ENCODE peak calls at places on chromosomes 13 and 19, in four cellular contexts. S, U, J and V are unnamed samples.

GRCh38 chr19:33248104-33248503 is 22.5 kb upstream of the SLC7A10 start:
- DNase-seq in J (no peak), U (no peak), S (no peak), V (no peak)

GRCh38 chr13:29948246-29948645 is 97.8 kb upstream of the UBL3 start:
- DNase-seq in J (no peak), S (no peak), U (no peak), V (no peak)

GRCh38 chr13:113437408-113438010 is 15.8 kb downstream of the ADPRHL1 start:
- DNase-seq in S (no peak), J (no peak), U (no peak), V (no peak)

GRCh38 chr13:99766641-99767045 is 204.9 kb downstream of the ZIC5 start:
- DNase-seq in U (peak), J (peak), S (no peak), V (peak)

GRCh38 chr13:106291006-106291405 is 244.5 kb downstream of the EFNB2 start:
- DNase-seq in S (no peak), J (no peak), U (no peak), V (no peak)

GRCh38 chr13:99498304-99499161 is 2.7 kb upstream of the TM9SF2 start:
- DNase-seq in U (peak), J (peak), S (peak), V (peak)

GRCh38 chr19:34925278-34925855 is 1.3 kb upstream of the ZNF30 start:
- DNase-seq in U (no peak), S (peak), J (no peak), V (no peak)

GRCh38 chr13:63731896-63732295 is 2316.2 kb upstream of the PCDH20 start:
- DNase-seq in U (no peak), J (no peak), S (no peak), V (no peak)

GRCh38 chr13:99028890-99029289 is 51.0 kb upstream of the DOCK9 start:
- DNase-seq in S (no peak), U (peak), J (peak), V (peak)

GRCh38 chr13:43020794-43021193 is 2.6 kb upstream of the DNAJC15 start:
- DNase-seq in J (no peak), U (no peak), S (no peak), V (no peak)

GRCh38 chr13:49584771-49585182 is 581 bp downstream of the RCBTB1 start:
- DNase-seq in S (no peak), U (peak), J (peak), V (peak)

GRCh38 chr19:41897181-41897580 is 14.2 kb downstream of the ARHGEF1 start:
- DNase-seq in S (no peak), U (no peak), J (no peak), V (no peak)

GRCh38 chr19:18636969-18637629 is at the start of gene KLHL26:
- DNase-seq in J (no peak), S (no peak), U (no peak), V (no peak)

GRCh38 chr13:48561461-48562224 is 28.8 kb upstream of the RCBTB2 start:
- DNase-seq in J (peak), S (no peak), U (no peak), V (peak)

GRCh38 chr19:13172335-13173128 is 22.3 kb downstream of the IER2 start:
- DNase-seq in J (peak), S (peak), U (no peak), V (no peak)

GRCh38 chr19:41392775-41393174 is 4.4 kb downstream of the EXOSC5 start:
- DNase-seq in U (no peak), J (no peak), S (no peak), V (no peak)

GRCh38 chr13:40973409-40973808 is 45.7 kb downstream of the ELF1 start:
- DNase-seq in J (no peak), S (no peak), U (no peak), V (no peak)
- H3K4me3 ChIP-seq in J (no peak), S (no peak), U (no peak), V (peak)

GRCh38 chr19:2288010-2288742 is 6.2 kb upstream of the PEAK3 start:
- DNase-seq in S (peak), U (no peak), J (no peak), V (no peak)

GRCh38 chr19:2290441-2291184 is 8.6 kb upstream of the PEAK3 start:
- DNase-seq in U (peak), S (peak), J (no peak), V (peak)

GRCh38 chr19:2291185-2291751 is 9.3 kb upstream of the PEAK3 start:
- DNase-seq in U (peak), J (no peak), S (peak), V (no peak)

GRCh38 chr19:2288743-2289713 is 7.1 kb upstream of the PEAK3 start:
- DNase-seq in J (no peak), S (no peak), U (peak), V (no peak)

DNA sequence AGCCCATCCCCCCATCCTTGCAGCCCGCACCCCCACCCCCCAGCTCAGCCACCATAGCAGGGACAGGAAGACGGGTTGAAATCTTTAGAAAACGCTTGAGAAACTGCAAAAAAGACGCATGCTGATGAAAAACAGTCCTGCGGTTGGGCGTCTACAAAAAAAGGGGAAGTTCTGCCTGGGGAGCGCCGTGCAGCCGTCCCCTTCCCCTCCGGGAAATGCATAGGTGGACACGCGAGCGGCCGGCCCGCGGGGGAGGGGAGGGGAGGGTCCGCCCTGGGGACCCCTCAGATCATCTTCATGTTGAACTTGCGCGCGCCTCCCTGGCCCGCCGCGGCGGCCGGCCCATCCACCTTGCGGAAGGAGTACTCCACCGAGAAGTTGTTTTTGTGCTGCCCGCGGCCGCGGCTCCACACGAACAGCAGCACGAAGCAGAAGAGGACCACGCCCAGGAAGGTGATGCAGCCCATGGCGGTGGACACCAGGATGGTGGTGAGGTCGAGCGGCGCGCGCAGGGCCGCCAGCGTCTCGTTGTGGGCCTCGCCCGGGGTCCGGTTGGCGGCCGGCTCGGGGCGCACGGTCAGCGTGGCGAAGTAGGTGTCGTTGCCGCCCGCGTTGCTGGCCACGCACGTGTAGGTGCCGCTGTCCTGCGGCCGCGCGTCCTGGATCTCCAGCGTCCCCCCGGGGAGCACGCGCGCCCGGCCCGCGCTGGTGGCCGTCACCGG is 7.9 kb upstream of the PEAK3 start:
- DNase-seq in U (peak), J (peak), S (peak), V (peak)
- H3K4me3 ChIP-seq in U (peak), J (peak), S (peak), V (peak)

GRCh38 chr19:55676384-55676783 is 1.4 kb downstream of the EPN1 start:
- DNase-seq in S (peak), J (peak), U (no peak), V (no peak)
- H3K4me3 ChIP-seq in S (peak), J (peak), U (peak), V (peak)

GRCh38 chr19:38278751-38279150 is 14.4 kb downstream of the SPINT2 start:
- DNase-seq in J (no peak), S (no peak), U (no peak), V (no peak)

GRCh38 chr19:38277549-38277948 is 13.2 kb downstream of the SPINT2 start:
- DNase-seq in S (no peak), U (no peak), J (no peak), V (no peak)

GRCh38 chr19:38274734-38275133 is 10.4 kb downstream of the SPINT2 start:
- DNase-seq in S (peak), U (no peak), J (no peak), V (no peak)

GRCh38 chr19:38277969-38278680 is 13.8 kb downstream of the SPINT2 start:
- DNase-seq in J (no peak), U (no peak), S (peak), V (no peak)

DNA sequence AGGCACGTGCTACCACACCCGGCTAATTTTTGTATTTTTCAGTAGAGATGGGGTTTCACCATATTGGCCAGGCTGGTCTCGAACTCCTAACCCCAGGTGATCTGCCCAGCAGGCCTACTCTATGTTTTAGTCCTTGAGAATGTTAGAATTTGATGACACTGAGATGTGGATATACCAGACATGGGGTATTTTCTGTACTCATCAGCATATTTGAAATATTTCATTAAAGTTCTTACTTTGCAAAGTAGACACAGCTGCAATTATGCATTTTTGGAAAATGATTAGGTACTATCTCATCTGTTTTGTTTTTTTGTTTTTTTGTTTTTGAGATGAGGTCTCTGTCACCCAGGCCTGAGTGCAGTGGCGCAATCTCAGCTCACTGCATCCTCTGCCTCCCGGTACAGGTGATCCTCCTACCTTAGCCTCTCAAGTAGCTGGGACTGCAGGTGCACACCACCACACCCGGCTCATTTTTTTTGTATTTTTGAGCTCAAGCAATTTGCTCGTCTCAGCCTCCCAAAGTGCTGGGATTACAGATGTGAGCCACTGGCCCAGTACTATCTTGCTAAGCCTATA is 12.7 kb downstream of the SPINT2 start:
- DNase-seq in J (no peak), U (no peak), S (peak), V (no peak)
- H3K4me3 ChIP-seq in J (no peak), U (no peak), S (no peak), V (no peak)

DNA sequence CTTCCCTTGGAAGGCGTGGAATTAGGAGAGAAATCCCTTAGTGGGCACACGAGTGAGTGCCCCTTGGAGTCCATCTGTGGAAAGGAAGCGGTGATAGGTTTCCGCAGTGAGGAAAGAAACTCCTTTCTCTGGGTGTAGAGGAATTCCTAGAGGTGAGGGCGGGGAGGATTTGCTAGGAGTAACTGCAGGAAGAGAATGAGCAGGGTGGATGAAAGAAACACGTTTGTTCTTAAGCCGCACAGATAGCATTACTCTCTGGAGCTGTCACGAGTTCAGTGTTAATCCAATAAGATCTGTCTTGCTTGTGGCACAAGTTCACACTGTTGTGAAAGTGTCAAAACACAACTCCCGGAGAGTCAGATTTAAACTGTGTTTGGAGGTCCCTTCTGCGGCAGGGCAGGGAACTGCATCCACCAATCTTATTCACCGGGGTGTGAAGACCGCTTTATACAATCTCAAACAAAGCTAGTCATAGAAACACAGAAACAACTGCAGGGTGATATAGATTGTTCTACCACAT is 1.2 kb downstream of the KL start:
- DNase-seq in U (peak), S (peak), J (peak), V (peak)
- H3K4me3 ChIP-seq in U (peak), S (peak), J (no peak), V (peak)

GRCh38 chr19:5935473-5936307 is 21.6 kb downstream of the CAPS start:
- DNase-seq in U (no peak), S (peak), J (no peak), V (no peak)

GRCh38 chr19:5934002-5934401 is 19.9 kb downstream of the CAPS start:
- DNase-seq in U (no peak), S (no peak), J (no peak), V (no peak)

GRCh38 chr19:5936308-5936980 is 22.4 kb downstream of the CAPS start:
- DNase-seq in S (peak), U (no peak), J (no peak), V (no peak)

GRCh38 chr19:5933391-5933998 is 19.4 kb downstream of the CAPS start:
- DNase-seq in S (peak), U (no peak), J (no peak), V (no peak)

DNA sequence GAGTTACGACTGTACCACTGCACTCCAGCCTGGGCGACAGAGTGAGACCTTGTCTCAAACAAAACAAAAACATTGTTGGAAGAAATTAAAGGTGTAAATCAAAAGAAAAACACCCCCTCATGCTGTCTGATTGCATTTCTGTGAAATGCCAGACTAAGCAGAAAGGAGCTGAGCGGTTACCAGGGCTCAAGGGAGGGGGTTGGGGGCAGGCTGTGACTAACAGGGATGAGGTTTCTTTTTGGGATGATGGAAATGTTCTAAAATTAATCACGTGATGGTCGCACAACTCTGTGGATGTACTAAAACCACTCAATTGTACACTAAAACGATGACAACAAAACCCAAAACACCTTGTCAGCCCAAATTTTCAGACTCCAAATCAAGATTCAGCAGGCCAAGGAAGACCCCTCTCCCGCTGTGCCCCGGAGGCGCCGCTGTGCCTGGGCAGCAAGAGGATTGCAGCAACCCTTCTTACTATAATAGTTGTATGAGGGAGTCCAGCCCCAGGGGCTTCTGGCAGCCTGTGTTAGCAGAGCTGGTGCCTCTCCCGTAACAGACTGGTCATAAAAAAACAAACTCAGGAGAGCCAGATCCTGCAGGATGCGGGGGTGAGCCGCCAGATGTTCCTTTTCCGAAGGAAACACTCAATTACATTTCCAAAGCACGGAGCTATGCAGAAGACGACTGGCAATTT is 20.9 kb downstream of the CAPS start:
- DNase-seq in J (no peak), U (no peak), S (peak), V (no peak)
- H3K4me3 ChIP-seq in J (no peak), U (no peak), S (no peak), V (no peak)

DNA sequence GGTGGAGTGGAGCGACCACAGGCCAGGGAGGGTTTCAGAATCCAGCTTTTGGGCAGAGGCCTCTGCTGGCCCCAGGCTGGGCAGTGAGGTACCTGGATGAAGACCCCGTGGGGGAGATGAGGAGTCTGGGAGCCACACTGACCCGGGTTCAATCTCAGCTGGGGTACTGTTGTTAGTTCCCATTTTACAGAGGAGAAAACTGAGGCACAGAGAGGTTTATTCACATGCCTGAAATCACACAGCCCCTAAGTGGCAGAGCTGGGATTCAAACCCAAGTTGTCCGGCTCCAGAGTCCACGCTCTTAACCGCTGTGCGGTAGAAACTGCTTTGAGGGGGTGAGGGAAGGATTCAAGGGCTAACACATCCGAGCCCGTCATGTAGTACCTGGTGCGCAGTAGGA is 45.0 kb downstream of the MYH14 start:
- DNase-seq in S (no peak), U (no peak), J (no peak), V (no peak)
- H3K4me3 ChIP-seq in S (no peak), U (no peak), J (no peak), V (no peak)

DNA sequence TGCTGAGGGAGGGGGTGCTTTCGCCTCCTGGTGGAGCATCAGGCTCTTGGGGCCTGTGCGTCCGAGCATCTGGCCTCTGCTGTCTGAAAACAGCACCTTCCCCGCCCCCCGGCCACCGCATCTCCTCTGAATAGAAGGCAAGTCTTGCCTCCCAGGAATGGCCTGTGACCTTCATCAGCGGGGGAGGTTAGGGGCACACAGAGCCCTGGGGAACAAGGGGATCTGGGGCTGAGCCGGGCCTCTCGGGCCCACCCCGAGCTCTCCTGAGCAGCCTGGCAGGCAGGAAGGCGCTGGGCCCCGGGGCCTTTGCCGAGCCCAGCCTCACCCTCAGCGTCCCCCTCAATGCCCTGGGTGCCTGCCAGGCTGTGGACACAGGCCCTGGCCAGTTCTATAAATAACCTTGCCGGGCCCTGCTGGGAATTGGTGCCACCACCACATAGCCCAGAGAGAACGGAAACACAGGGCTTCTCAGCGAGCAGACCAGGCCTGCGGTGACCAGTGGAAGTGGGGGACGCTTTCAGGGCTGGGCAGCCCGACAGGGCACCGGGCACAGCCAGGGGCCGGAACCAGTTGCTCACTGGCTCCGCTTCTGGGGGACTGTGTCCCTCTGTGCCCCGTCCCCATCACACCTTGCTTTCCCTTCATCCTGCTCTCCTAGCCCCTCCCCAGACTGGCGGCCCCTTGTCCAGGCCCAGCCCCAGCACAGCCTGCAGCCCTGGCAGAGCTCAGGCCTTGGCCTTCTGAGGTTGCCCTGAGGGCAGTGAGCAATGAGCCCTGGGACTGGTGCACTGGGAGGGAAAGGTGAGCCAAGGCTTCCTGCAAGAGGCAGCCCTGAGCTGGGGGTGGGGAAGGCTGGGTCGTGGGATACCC is 9.5 kb downstream of the STK11 start:
- DNase-seq in S (peak), U (no peak), J (no peak), V (no peak)
- H3K4me3 ChIP-seq in S (no peak), U (no peak), J (no peak), V (no peak)